ENCODE peak calls at places on chromosomes 2 and 18, in five cellular contexts. E, K, U, Q and S are unnamed samples.
A peak's percentile ranks its signal among the peaks of the same experiment; 100 is the strongest.

GRCh38 chr2:209425082-209426071 is 1.5 kb downstream of the MAP2 start:
- DNase-seq in E (no peak), U (peak; percentile 20), Q (no peak), K (peak; percentile 64), S (peak; percentile 75)

GRCh38 chr2:27681844-27682243 is 18.2 kb downstream of the SLC4A1AP start:
- DNase-seq in E (no peak), Q (peak; percentile 34), U (no peak), K (peak; percentile 49), S (peak; percentile 42)

GRCh38 chr18:59478591-59478990 is 119.5 kb upstream of the LMAN1 start:
- DNase-seq in K (peak; percentile 29), Q (no peak), U (no peak), E (no peak), S (no peak)

GRCh38 chr2:234100686-234101085 is 50.2 kb downstream of the SPP2 start:
- DNase-seq in K (no peak), U (no peak), Q (no peak), E (no peak), S (no peak)

GRCh38 chr2:204110250-204111183 is 174.0 kb downstream of the ICOS start:
- DNase-seq in U (no peak), Q (no peak), E (no peak), K (peak; percentile 53), S (no peak)

GRCh38 chr18:29651121-29651675 is 1391.3 kb downstream of the DSC3 start:
- DNase-seq in E (no peak), Q (no peak), U (no peak), K (peak; percentile 38), S (peak; percentile 89)

GRCh38 chr2:84452624-84453023 is 6.5 kb downstream of the SUCLG1 start:
- DNase-seq in U (no peak), K (no peak), Q (no peak), E (no peak), S (no peak)

GRCh38 chr2:197107291-197108269 is 181.1 kb upstream of the PGAP1 start:
- DNase-seq in K (peak; percentile 50), U (no peak), E (no peak), Q (no peak), S (no peak)

GRCh38 chr18:57441395-57441794 is 6.2 kb downstream of the ONECUT2 start:
- DNase-seq in U (no peak), E (no peak), Q (no peak), K (peak; percentile 18), S (peak; percentile 49)

GRCh38 chr2:218003994-218004419 is 1.2 kb upstream of the TNS1 start:
- DNase-seq in U (no peak), Q (peak; percentile 57), K (peak; percentile 97), E (peak; percentile 88), S (peak; percentile 59)

GRCh38 chr18:75757951-75758350 is 330.4 kb upstream of the SMIM21 start:
- DNase-seq in K (no peak), U (no peak), E (no peak), Q (no peak), S (no peak)

GRCh38 chr2:135703300-135703699 is 38.4 kb upstream of the UBXN4 start:
- DNase-seq in U (no peak), K (no peak), Q (no peak), E (no peak), S (no peak)

GRCh38 chr2:237798236-237799059 is at the start of gene RBM44:
- DNase-seq in Q (no peak), E (no peak), K (no peak), U (no peak), S (no peak)

GRCh38 chr18:69944434-69944833 is 3.2 kb downstream of the CD226 start:
- DNase-seq in K (no peak), E (no peak), Q (no peak), U (no peak), S (no peak)

GRCh38 chr2:88074150-88074549 is 6.5 kb downstream of the SMYD1 start:
- DNase-seq in Q (no peak), E (no peak), U (no peak), K (no peak), S (no peak)

GRCh38 chr18:11840493-11840892 is 10.7 kb upstream of the CHMP1B start:
- DNase-seq in Q (no peak), E (no peak), U (no peak), K (no peak), S (no peak)

GRCh38 chr18:63551769-63552168 is 9.6 kb downstream of the SERPINB12 start:
- DNase-seq in Q (no peak), E (no peak), U (no peak), K (no peak), S (no peak)

GRCh38 chr18:24381126-24381525 is 16.5 kb downstream of the OSBPL1A start:
- DNase-seq in K (no peak), Q (no peak), U (no peak), E (no peak), S (no peak)

GRCh38 chr2:144950874-144951560 is 431.1 kb upstream of the ZEB2 start:
- DNase-seq in E (no peak), K (peak; percentile 88), Q (no peak), U (no peak), S (peak; percentile 90)

GRCh38 chr2:143841935-143842334 is 678.0 kb downstream of the ZEB2 start:
- DNase-seq in Q (no peak), U (no peak), E (no peak), K (peak; percentile 34), S (no peak)

GRCh38 chr2:189412330-189412953 is 28.8 kb upstream of the WDR75 start:
- DNase-seq in K (peak; percentile 83), Q (peak; percentile 40), E (no peak), U (no peak), S (peak; percentile 49)

GRCh38 chr2:233778030-233778429 is at the start of gene MROH2A:
- DNase-seq in K (no peak), U (no peak), Q (no peak), E (no peak), S (no peak)

GRCh38 chr18:44938396-44939036 is 257.8 kb downstream of the SETBP1 start:
- DNase-seq in E (no peak), Q (peak; percentile 76), U (no peak), K (no peak), S (no peak)

GRCh38 chr2:209389124-209389523 is 34.7 kb upstream of the MAP2 start:
- DNase-seq in Q (no peak), E (no peak), U (no peak), K (no peak), S (no peak)

GRCh38 chr2:56589820-56590219 is 406.0 kb downstream of the CCDC85A start:
- DNase-seq in U (no peak), E (no peak), K (no peak), Q (no peak), S (no peak)

GRCh38 chr2:201880620-201881381 is 74.5 kb downstream of the CDK15 start:
- DNase-seq in Q (no peak), K (peak; percentile 30), U (no peak), E (no peak), S (no peak)

GRCh38 chr2:150410809-150411208 is 76.7 kb downstream of the RND3 start:
- DNase-seq in E (no peak), K (peak; percentile 72), Q (no peak), U (no peak), S (no peak)

GRCh38 chr18:79182047-79182713 is 113.0 kb downstream of the ATP9B start:
- DNase-seq in K (no peak), E (no peak), U (no peak), Q (no peak), S (no peak)

GRCh38 chr2:200878289-200878688 is 10.6 kb downstream of the PPIL3 start:
- DNase-seq in E (no peak), K (no peak), Q (no peak), U (no peak), S (no peak)
- H3K27me3 ChIP-seq in E (no peaks in the 10 kb centered on the region), K (no peaks in the 10 kb centered on the region), Q (no peaks in the 10 kb centered on the region), U (no peaks in the 10 kb centered on the region), S (no peaks in the 10 kb centered on the region)

GRCh38 chr2:112109278-112109677 is 28.9 kb upstream of the FBLN7 start:
- DNase-seq in K (no peak), U (no peak), E (no peak), Q (no peak), S (no peak)

GRCh38 chr2:112110966-112111365 is 27.2 kb upstream of the FBLN7 start:
- DNase-seq in E (no peak), U (no peak), K (no peak), Q (no peak), S (no peak)

GRCh38 chr2:112108238-112108832 is 29.9 kb upstream of the FBLN7 start:
- DNase-seq in K (peak; percentile 51), E (no peak), Q (no peak), U (no peak), S (no peak)
- H3K36me3 ChIP-seq in K (peaks cover 8% of the 10 kb centered on the region), E (peaks cover 33% of the 10 kb centered on the region), Q (peaks cover 4% of the 10 kb centered on the region), U (peaks cover 2% of the 10 kb centered on the region), S (peaks cover 10% of the 10 kb centered on the region)

GRCh38 chr2:50368361-50368760 is 663.6 kb downstream of the NRXN1 start:
- DNase-seq in K (no peak), E (no peak), U (no peak), Q (no peak), S (no peak)

DNA sequence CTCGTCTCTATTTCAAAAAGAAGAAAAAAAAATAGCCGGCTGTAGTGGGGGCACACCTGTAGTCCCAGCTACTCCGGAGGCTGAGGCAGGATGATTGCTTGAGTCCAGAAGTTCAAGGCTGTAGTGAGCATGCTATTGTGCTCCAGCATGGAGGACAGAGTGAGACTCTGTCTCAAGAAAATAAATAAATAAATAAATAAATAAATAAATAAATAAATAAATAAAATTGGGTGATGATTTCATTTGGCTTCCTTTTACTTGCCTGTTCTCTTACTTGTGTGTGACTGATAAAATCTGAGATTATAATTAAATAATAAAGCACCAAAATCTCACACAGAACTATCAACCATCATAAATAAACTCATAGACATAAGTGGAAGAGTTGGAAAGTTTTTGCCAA is 657.8 kb downstream of the NRXN1 start:
- DNase-seq in K (no peak), Q (no peak), U (no peak), E (no peak), S (no peak)
- H3K27me3 ChIP-seq in K (peaks cover 3% of the 10 kb centered on the region), Q (no peaks in the 10 kb centered on the region), U (no peaks in the 10 kb centered on the region), E (no peaks in the 10 kb centered on the region), S (no peaks in the 10 kb centered on the region)

DNA sequence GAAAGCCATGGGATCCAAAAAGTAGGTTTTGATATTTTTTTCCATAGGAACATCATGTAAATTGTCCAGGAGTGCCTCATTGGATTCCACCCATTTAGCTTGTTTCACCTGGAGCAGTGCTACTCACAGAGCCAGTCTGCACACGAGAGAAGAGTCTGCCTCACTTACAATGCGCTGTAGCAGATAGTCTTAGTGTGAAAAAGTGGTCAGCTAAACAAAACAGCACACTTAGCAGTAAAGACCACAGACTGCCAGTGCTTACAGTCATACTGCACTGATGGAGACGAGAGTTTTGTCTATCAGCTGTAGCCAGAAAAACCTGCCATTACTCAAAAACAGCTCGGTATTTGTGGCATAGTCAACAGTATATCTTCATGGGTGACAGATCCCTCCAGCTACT is 113.5 kb upstream of the LDLRAD4 start:
- DNase-seq in U (no peak), Q (no peak), K (no peak), E (no peak), S (no peak)
- H3K36me3 ChIP-seq in U (peaks cover 16% of the 10 kb centered on the region), Q (no peaks in the 10 kb centered on the region), K (peaks cover 46% of the 10 kb centered on the region), E (peaks cover 37% of the 10 kb centered on the region), S (peaks cover 13% of the 10 kb centered on the region)

DNA sequence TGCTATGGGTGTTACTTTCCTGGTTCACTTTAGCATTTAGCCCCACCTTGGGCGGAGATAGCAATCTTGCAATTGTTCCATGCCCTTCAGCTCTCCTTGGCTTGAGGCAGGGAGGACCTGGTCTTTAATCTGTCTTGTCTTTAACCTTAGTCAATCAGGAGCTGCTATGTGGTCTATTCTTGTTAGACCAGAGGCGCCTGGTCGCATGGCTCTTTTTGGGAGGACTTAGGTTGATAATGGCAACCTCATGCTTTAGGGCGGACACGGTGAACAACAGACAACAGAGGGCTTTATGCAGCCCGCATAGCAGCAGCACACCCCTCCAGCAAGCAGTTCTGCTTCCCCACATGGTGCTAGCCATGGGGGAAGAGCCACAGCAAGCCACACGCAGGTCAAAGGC is 17.8 kb upstream of the ZDBF2 start:
- DNase-seq in U (no peak), E (no peak), K (no peak), Q (no peak), S (no peak)
- H3K27me3 ChIP-seq in U (no peaks in the 10 kb centered on the region), E (no peaks in the 10 kb centered on the region), K (peaks cover 99% of the 10 kb centered on the region), Q (peaks cover 52% of the 10 kb centered on the region), S (peaks cover 38% of the 10 kb centered on the region)